ENCODE peak calls at places on chromosome 14, in nine cellular contexts. P, Q, A, C, G, K, W, B and V are unnamed samples.

GRCh38 chr14:52848626-52849025 is 57.2 kb upstream of the GNPNAT1 start:
- DNase-seq in G (no peak), Q (no peak), K (no peak), W (no peak), A (no peak), C (no peak), P (no peak), B (no peak), V (no peak)

GRCh38 chr14:82889701-82890100 is 1356.0 kb upstream of the SEL1L start:
- DNase-seq in A (no peak), C (no peak), K (no peak), P (no peak), W (no peak), B (no peak), Q (no peak), G (no peak), V (no peak)

GRCh38 chr14:99728231-99728920 is 44.3 kb downstream of the CYP46A1 start:
- DNase-seq in C (no peak), Q (no peak), W (peak), P (no peak), B (peak), G (no peak), K (no peak), A (no peak), V (no peak)

GRCh38 chr14:29821665-29822429 is 105.8 kb downstream of the PRKD1 start:
- DNase-seq in W (no peak), C (no peak), A (no peak), K (no peak), Q (no peak), B (no peak), P (no peak), G (peak), V (no peak)

GRCh38 chr14:103418508-103418818 is 33.2 kb downstream of the MARK3 start:
- DNase-seq in Q (peak), C (peak), A (no peak), G (peak), P (no peak), B (no peak), K (no peak), W (no peak), V (peak)

GRCh38 chr14:59305231-59305630 is 116.8 kb downstream of the DAAM1 start:
- DNase-seq in P (no peak), B (no peak), K (no peak), G (no peak), A (no peak), W (no peak), Q (peak), C (no peak), V (no peak)

GRCh38 chr14:53620890-53621289 is 335.7 kb downstream of the BMP4 start:
- DNase-seq in C (no peak), B (no peak), W (no peak), Q (no peak), G (no peak), P (no peak), A (no peak), K (no peak), V (no peak)

GRCh38 chr14:79668941-79669340 is 542.4 kb downstream of the DIO2 start:
- DNase-seq in B (no peak), C (no peak), W (no peak), K (no peak), A (no peak), P (no peak), G (peak), Q (no peak), V (no peak)

GRCh38 chr14:34018564-34019244 is 67.8 kb upstream of the EGLN3 start:
- DNase-seq in Q (no peak), G (no peak), B (peak), P (no peak), A (no peak), C (peak), W (no peak), K (no peak), V (peak)

GRCh38 chr14:72544615-72545387 is 349.1 kb downstream of the DPF3 start:
- DNase-seq in K (no peak), B (no peak), P (no peak), A (no peak), C (no peak), W (peak), Q (no peak), G (no peak), V (no peak)